ENCODE peak calls at places on chromosomes 1 and 21, in eight cellular contexts. M is CD4-positive, alpha-beta memory T cell; K is lower lobe of right lung; Q is left ventricle myocardium inferior; T is CD8-positive, alpha-beta T cell; D is esophagus muscularis mucosa; P is HCT116; Z is SJSA1. U is an unnamed sample. For H3K4me1, the result is how much of the 10 kb centered on the place peaks cover.

GRCh38 chr1:226975259-226975908 is 35.3 kb downstream of the COQ8A start:
- DNase-seq in Q (peak), Z (peak), D (no peak), T (no peak), P (no peak), K (no peak), M (no peak), U (no peak)

GRCh38 chr1:201312298-201312697 is 29.0 kb downstream of the PKP1 start:
- DNase-seq in K (peak), T (no peak), P (no peak), M (no peak), Q (no peak), Z (no peak), D (no peak), U (no peak)

GRCh38 chr1:183180213-183180612 is 5.9 kb upstream of the LAMC2 start:
- DNase-seq in T (no peak), M (no peak), Z (no peak), K (no peak), P (no peak), Q (no peak), D (no peak), U (peak)

GRCh38 chr1:90671251-90671650 is 45.9 kb downstream of the BARHL2 start:
- DNase-seq in Q (no peak), P (no peak), M (no peak), Z (no peak), D (no peak), T (no peak), K (no peak), U (no peak)

GRCh38 chr1:198577444-198577843 is 37.0 kb upstream of the ATP6V1G3 start:
- DNase-seq in T (no peak), D (no peak), M (no peak), K (no peak), Q (no peak), Z (peak), P (no peak), U (no peak)

GRCh38 chr1:203069028-203069804 is 16.6 kb downstream of the MYOG start:
- DNase-seq in P (no peak), Q (no peak), Z (no peak), T (no peak), K (no peak), D (no peak), M (no peak), U (peak)

GRCh38 chr1:62245201-62245600 is 50.6 kb downstream of the L1TD1 start:
- DNase-seq in M (no peak), Q (no peak), D (no peak), K (no peak), P (no peak), T (no peak), Z (no peak), U (no peak)

GRCh38 chr1:110962892-110963665 is 643 bp downstream of the LRIF1 start:
- DNase-seq in K (peak), Q (peak), D (no peak), P (peak), M (peak), Z (peak), T (peak), U (peak)

GRCh38 chr21:34845521-34846213 is 176.9 kb downstream of the CLIC6 start:
- DNase-seq in T (no peak), D (no peak), Q (no peak), K (peak), Z (peak), P (peak), M (peak), U (no peak)

GRCh38 chr21:14949603-14950002 is 115.2 kb downstream of the NRIP1 start:
- DNase-seq in Z (no peak), D (no peak), M (no peak), K (no peak), T (no peak), Q (no peak), P (no peak), U (no peak)

GRCh38 chr21:14955936-14956520 is 108.8 kb downstream of the NRIP1 start:
- DNase-seq in M (no peak), P (no peak), D (no peak), T (no peak), K (no peak), Q (no peak), Z (no peak), U (no peak)

GRCh38 chr21:14957836-14958235 is 107.0 kb downstream of the NRIP1 start:
- DNase-seq in D (no peak), Z (no peak), P (no peak), Q (no peak), M (no peak), T (no peak), K (no peak), U (no peak)

GRCh38 chr21:14956826-14957225 is 108.0 kb downstream of the NRIP1 start:
- DNase-seq in P (no peak), Z (no peak), D (no peak), M (no peak), Q (no peak), K (no peak), T (no peak), U (no peak)

GRCh38 chr21:14952916-14953315 is 111.9 kb downstream of the NRIP1 start:
- DNase-seq in M (no peak), Q (no peak), T (no peak), Z (no peak), K (no peak), P (no peak), D (no peak), U (no peak)
- H3K4me1 ChIP-seq in M (under half), Q (under half), T (under half), Z (under half), K (under half), P (under half), D (under half), U (under half)

DNA sequence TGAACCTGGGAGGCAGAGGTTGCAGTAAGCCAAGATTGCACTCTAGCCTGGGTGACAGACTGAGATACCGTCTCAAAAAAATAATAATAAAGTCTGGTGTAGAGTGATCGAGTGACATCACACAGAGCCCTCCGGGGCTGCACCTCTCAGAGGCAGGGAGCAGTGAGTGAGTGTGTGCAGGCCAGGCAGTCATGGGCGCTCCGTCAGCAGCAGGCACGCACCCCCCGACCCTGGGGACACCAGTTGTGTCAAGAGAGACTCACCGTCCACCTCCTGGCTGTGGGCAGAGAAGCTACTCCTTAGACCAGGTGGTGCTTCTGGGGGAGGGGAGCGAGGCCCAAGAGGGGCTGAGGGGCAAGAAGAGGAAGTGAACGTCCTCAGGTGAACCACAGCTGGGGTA is 91.8 kb downstream of the SIK1 start:
- DNase-seq in M (no peak), K (no peak), Z (no peak), D (no peak), T (no peak), Q (no peak), P (no peak), U (no peak)
- H3K4me1 ChIP-seq in M (under half), K (under half), Z (half or more), D (under half), T (under half), Q (under half), P (under half), U (under half)

DNA sequence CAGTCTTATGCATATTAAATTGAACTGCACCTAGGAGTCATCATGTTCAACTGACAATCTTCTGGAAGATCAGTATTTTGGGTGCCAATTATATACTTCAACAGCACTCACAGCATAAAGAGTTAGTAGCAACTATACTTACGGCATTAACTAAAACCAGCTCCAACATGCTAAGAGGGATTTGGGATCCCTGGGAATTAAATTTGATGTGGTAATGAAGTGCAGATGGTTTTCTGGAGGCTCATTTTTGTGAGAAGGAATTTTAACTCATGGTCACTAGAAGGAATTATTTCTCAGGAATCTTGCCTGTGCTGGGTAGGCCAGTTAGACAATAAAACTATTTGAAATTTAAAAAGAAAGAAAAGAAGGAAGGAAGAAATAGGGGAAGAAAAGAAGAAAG is 18.3 kb downstream of the IFI44 start:
- DNase-seq in Z (no peak), D (no peak), Q (no peak), T (no peak), P (no peak), M (no peak), K (no peak), U (no peak)
- H3K4me1 ChIP-seq in Z (under half), D (under half), Q (under half), T (under half), P (under half), M (under half), K (under half), U (under half)

DNA sequence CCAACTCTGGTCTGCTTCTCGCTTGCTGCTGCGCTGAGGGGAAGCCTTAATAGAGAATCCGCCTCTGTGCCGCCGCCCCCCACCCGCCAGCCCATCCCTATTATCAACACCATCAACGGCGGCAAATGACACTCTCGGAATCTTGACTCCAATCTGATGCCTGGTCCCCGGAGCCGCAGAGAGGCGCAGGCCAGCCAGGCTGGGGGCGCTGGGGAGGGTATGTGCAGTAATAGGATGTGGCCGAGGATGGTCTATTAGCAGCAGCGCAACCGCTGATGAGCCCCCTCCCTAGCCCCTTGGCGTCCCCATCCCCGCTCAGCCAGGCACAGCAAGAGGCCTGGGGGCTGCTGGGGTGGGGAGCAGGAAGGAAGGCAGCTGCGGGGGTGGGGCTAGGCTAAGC is 15.1 kb upstream of the DMBX1 start:
- DNase-seq in D (no peak), P (no peak), T (no peak), Q (no peak), K (no peak), M (no peak), Z (no peak), U (no peak)
- H3K4me1 ChIP-seq in D (under half), P (under half), T (under half), Q (under half), K (under half), M (under half), Z (under half), U (under half)

GRCh38 chr1:94324168-94324544 is 86.8 kb upstream of the ARHGAP29 start:
- DNase-seq in M (no peak), Z (peak), D (no peak), P (no peak), Q (no peak), T (no peak), K (no peak), U (no peak)

GRCh38 chr1:94325379-94326302 is 88.3 kb upstream of the ARHGAP29 start:
- DNase-seq in Z (peak), D (no peak), T (no peak), P (peak), M (no peak), Q (no peak), K (no peak), U (peak)

GRCh38 chr1:94323311-94324167 is 86.2 kb upstream of the ARHGAP29 start:
- DNase-seq in Z (no peak), K (no peak), Q (no peak), D (no peak), M (no peak), P (no peak), T (no peak), U (no peak)

GRCh38 chr1:94321662-94322061 is 84.3 kb upstream of the ARHGAP29 start:
- DNase-seq in Q (no peak), D (no peak), M (no peak), P (no peak), K (no peak), Z (no peak), T (no peak), U (no peak)

GRCh38 chr1:94322696-94323095 is 85.3 kb upstream of the ARHGAP29 start:
- DNase-seq in M (no peak), P (peak), K (no peak), Q (no peak), Z (peak), T (no peak), D (no peak), U (no peak)
- H3K4me1 ChIP-seq in M (under half), P (half or more), K (under half), Q (half or more), Z (half or more), T (under half), D (under half), U (under half)

GRCh38 chr1:31207046-31207445 is 32.6 kb downstream of the NKAIN1 start:
- DNase-seq in P (no peak), Q (no peak), D (no peak), Z (no peak), M (no peak), K (no peak), T (no peak), U (no peak)
- H3K4me1 ChIP-seq in P (under half), Q (under half), D (under half), Z (under half), M (under half), K (under half), T (under half), U (under half)

GRCh38 chr1:214542275-214543199 is 8.9 kb downstream of the PTPN14 start:
- DNase-seq in D (no peak), P (no peak), T (no peak), Z (no peak), K (no peak), M (no peak), Q (no peak), U (peak)

GRCh38 chr1:214538497-214538896 is 12.9 kb downstream of the PTPN14 start:
- DNase-seq in D (no peak), Z (no peak), M (no peak), T (no peak), Q (no peak), P (no peak), K (no peak), U (no peak)

GRCh38 chr1:214540324-214540723 is 11.1 kb downstream of the PTPN14 start:
- DNase-seq in M (no peak), K (no peak), P (no peak), Z (no peak), Q (no peak), D (no peak), T (no peak), U (no peak)

GRCh38 chr1:214541693-214542092 is 9.7 kb downstream of the PTPN14 start:
- DNase-seq in K (no peak), D (no peak), P (no peak), T (no peak), Z (no peak), M (no peak), Q (no peak), U (no peak)

DNA sequence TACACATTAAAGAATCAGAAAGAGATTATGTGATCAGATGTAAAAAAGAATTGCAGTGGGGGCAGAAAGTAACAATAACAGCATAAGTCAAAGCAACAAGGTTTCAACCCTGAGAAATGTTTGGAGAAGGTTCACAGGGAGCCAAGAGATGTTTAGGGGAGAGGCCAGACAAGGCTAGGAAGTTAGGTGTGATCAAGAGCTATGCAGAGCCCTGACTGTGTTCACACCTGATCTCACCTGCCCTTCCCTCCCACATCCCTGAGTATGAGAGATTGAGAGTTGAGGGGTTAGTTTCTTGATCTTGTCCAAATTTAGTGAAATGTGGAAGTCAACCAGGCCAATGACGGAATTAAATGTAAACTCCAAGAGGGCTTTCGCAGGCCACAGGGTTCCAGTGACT is 10.2 kb downstream of the PTPN14 start:
- DNase-seq in M (no peak), D (no peak), P (no peak), Q (no peak), T (no peak), Z (no peak), K (no peak), U (no peak)
- H3K4me1 ChIP-seq in M (under half), D (half or more), P (under half), Q (half or more), T (under half), Z (under half), K (under half), U (half or more)

DNA sequence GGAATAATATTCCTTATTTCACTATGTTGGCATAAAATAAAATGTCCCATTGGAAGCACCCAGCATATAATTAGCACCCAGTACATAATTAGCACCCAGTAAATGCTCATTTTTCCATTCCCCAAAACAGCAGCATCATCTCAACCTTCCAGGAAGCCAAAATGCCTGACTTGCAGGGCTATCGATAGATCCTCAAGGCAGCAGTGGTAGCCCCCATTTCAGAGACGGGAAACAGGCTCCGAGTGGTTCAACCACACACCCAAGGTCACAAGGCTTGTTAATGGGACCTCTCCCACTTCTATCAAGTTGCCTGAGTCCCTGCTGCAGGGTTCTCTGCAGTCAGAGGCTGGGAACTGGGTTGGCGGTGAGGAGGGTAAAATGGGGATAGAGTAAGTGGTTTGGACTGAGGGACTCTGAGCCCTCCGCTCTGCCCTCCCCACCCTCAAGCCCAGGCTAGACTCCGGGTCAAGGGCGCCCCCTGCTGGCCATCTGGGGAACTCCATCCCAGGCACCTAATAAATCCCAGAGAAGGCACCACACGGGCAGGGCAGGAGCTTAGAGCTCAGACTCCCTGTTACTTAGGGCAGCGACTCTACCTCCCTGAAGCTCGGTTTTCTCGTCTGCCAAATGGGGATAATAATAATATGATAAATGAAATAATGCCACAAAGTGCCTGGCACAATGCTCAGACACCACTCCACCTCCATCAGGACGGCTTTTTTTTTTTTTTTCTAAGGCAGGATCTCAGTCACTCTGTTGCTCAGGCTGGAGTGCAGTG is 21.9 kb upstream of the LAPTM5 start:
- DNase-seq in P (peak), K (peak), D (peak), T (peak), Q (peak), Z (peak), M (peak), U (peak)
- H3K4me1 ChIP-seq in P (under half), K (under half), D (under half), T (under half), Q (under half), Z (under half), M (under half), U (under half)

GRCh38 chr1:10686404-10687040 is 109.9 kb downstream of the CASZ1 start:
- DNase-seq in P (no peak), D (no peak), T (no peak), Q (no peak), K (no peak), M (no peak), Z (no peak), U (no peak)

GRCh38 chr1:10687782-10688408 is 108.6 kb downstream of the CASZ1 start:
- DNase-seq in M (no peak), Q (no peak), D (no peak), K (no peak), Z (no peak), T (no peak), P (no peak), U (peak)

GRCh38 chr1:10690484-10690883 is 106.0 kb downstream of the CASZ1 start:
- DNase-seq in K (no peak), M (no peak), T (no peak), D (no peak), Z (no peak), P (no peak), Q (no peak), U (no peak)

GRCh38 chr1:10687142-10687715 is 109.2 kb downstream of the CASZ1 start:
- DNase-seq in Q (no peak), D (no peak), T (no peak), K (no peak), M (no peak), P (no peak), Z (no peak), U (no peak)

DNA sequence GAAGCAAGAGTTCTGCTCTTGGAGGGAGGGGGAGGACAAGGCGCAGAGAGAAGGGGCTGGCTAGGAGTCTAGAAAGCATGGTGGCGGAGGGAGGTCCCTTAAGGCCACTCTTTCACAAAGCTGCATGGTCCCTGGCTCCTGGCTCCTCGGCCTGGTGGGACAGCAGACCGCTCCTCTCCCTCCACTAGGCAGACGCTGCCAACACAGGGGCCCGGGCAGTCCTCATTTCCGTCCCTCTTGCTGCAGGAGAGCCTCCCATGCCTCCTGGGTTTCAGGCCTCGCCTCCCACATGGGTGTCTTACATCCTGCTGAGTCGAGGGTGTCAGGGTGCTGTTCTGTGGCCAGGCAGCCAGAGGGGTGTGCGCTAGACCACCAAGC is 108.0 kb downstream of the CASZ1 start:
- DNase-seq in K (no peak), M (no peak), T (no peak), Q (no peak), Z (no peak), P (no peak), D (no peak), U (no peak)
- H3K4me1 ChIP-seq in K (half or more), M (under half), T (under half), Q (half or more), Z (under half), P (under half), D (half or more), U (half or more)

GRCh38 chr1:41649445-41650175 is 165.1 kb upstream of the EDN2 start:
- DNase-seq in Z (peak), D (no peak), K (no peak), Q (no peak), M (no peak), T (no peak), P (no peak), U (no peak)
- H3K4me1 ChIP-seq in Z (under half), D (under half), K (under half), Q (under half), M (under half), T (under half), P (under half), U (under half)